ENCODE peak calls at places on chromosomes 16 and 17, in ten cellular contexts. U, L, D, M, H, S, K, O, T and F are unnamed samples.

GRCh38 chr17:63082273-63082861 is 116.3 kb downstream of the TANC2 start:
- DNase-seq in M (peak), U (peak), K (peak), D (peak), L (no peak), O (no peak), T (no peak), H (no peak), S (no peak), F (no peak)

GRCh38 chr16:67928561-67929364 is 2.9 kb downstream of the CTRL start:
- DNase-seq in U (peak), O (peak), S (peak), K (peak), M (peak), L (peak), T (peak), D (peak), H (peak), F (peak)

GRCh38 chr16:10840703-10841102 is 22.1 kb upstream of the TVP23A start:
- DNase-seq in M (no peak), L (no peak), K (no peak), H (no peak), T (no peak), U (no peak), S (no peak), D (no peak), O (no peak), F (no peak)

GRCh38 chr16:13992322-13992721 is 72.4 kb downstream of the ERCC4 start:
- DNase-seq in T (no peak), O (no peak), U (no peak), S (no peak), D (no peak), M (no peak), H (no peak), K (no peak), L (no peak), F (no peak)

GRCh38 chr17:42720996-42721583 is 23.8 kb downstream of the EZH1 start:
- DNase-seq in M (peak), O (no peak), L (peak), H (peak), U (peak), T (no peak), S (peak), K (peak), D (peak), F (no peak)

GRCh38 chr16:88783391-88784073 is 1.5 kb downstream of the PIEZO1 start:
- DNase-seq in D (peak), K (peak), T (no peak), H (no peak), U (peak), O (no peak), S (peak), M (peak), L (peak), F (no peak)

GRCh38 chr17:30222741-30223175 is 12.7 kb downstream of the SLC6A4 start:
- DNase-seq in D (no peak), O (no peak), S (no peak), L (no peak), H (no peak), K (no peak), U (no peak), M (no peak), T (no peak), F (no peak)

GRCh38 chr17:40542562-40543411 is 22.5 kb downstream of the CCR7 start:
- DNase-seq in M (peak), K (peak), O (peak), H (no peak), T (peak), D (peak), S (no peak), U (peak), L (peak), F (peak)

GRCh38 chr17:2084766-2085647 is 30.1 kb downstream of the HIC1 start:
- DNase-seq in L (peak), M (no peak), D (peak), U (peak), H (no peak), K (peak), T (peak), S (no peak), O (no peak), F (no peak)

GRCh38 chr16:69618307-69618706 is 52.5 kb downstream of the NFAT5 start:
- DNase-seq in H (no peak), K (peak), M (no peak), T (no peak), S (no peak), U (no peak), L (no peak), D (peak), O (no peak), F (no peak)

GRCh38 chr17:68792873-68793272 is 162.3 kb downstream of the ABCA8 start:
- DNase-seq in M (no peak), D (no peak), L (no peak), T (no peak), S (no peak), O (no peak), H (no peak), U (no peak), K (peak), F (no peak)

GRCh38 chr17:63760771-63761539 is 12.4 kb downstream of the CCDC47 start:
- DNase-seq in U (peak), L (no peak), K (peak), T (no peak), M (peak), O (no peak), S (no peak), H (no peak), D (peak), F (no peak)

GRCh38 chr17:79633937-79634813 is 23.3 kb upstream of the RBFOX3 start:
- DNase-seq in O (peak), S (no peak), H (no peak), K (no peak), D (no peak), M (no peak), T (peak), L (no peak), U (no peak), F (peak)

GRCh38 chr17:15213381-15214087 is 51.6 kb downstream of the PMP22 start:
- DNase-seq in S (peak), L (peak), T (no peak), D (peak), M (no peak), K (peak), H (peak), U (peak), O (peak), F (no peak)

GRCh38 chr16:71297252-71297651 is 8.1 kb upstream of the CMTR2 start:
- DNase-seq in L (no peak), U (peak), S (no peak), K (no peak), T (no peak), H (no peak), D (no peak), O (no peak), M (no peak), F (no peak)

GRCh38 chr17:41512789-41513547 is 5.7 kb downstream of the KRT15 start:
- DNase-seq in M (no peak), L (no peak), O (no peak), H (no peak), S (no peak), D (no peak), K (no peak), T (peak), U (no peak), F (no peak)

GRCh38 chr17:81420769-81421462 is 25.7 kb downstream of the BAHCC1 start:
- DNase-seq in L (no peak), T (peak), K (no peak), M (no peak), U (peak), O (no peak), H (no peak), S (no peak), D (peak), F (peak)

GRCh38 chr16:31876955-31877828 is 3.6 kb downstream of the ZNF267 start:
- DNase-seq in K (peak), S (no peak), T (no peak), D (peak), L (peak), H (no peak), U (peak), O (no peak), M (peak), F (no peak)

GRCh38 chr17:58153046-58153445 is 4.9 kb downstream of the OR4D1 start:
- DNase-seq in H (no peak), O (no peak), L (no peak), M (no peak), S (no peak), U (no peak), T (no peak), D (no peak), K (no peak), F (no peak)

GRCh38 chr17:43809121-43809520 is 23.8 kb downstream of the MPP3 start:
- DNase-seq in T (no peak), D (no peak), U (no peak), M (no peak), K (no peak), L (no peak), S (no peak), O (no peak), H (no peak), F (no peak)

GRCh38 chr16:69109486-69110270 is 4.2 kb downstream of the HAS3 start:
- DNase-seq in D (no peak), T (no peak), M (no peak), L (no peak), H (no peak), U (no peak), K (no peak), S (no peak), O (peak), F (no peak)

GRCh38 chr16:73846292-73846849 is 450.2 kb upstream of the PSMD7 start:
- DNase-seq in S (no peak), H (peak), U (no peak), D (peak), M (no peak), T (no peak), L (no peak), O (peak), K (no peak), F (no peak)

GRCh38 chr17:74176546-74177001 is 26.9 kb upstream of the RPL38 start:
- DNase-seq in O (peak), H (peak), T (peak), S (peak), L (peak), K (peak), D (peak), M (peak), U (peak), F (peak)

GRCh38 chr16:4057439-4057877 is 58.8 kb downstream of the ADCY9 start:
- DNase-seq in K (no peak), O (no peak), U (no peak), M (no peak), D (no peak), H (no peak), T (no peak), S (no peak), L (no peak), F (peak)

GRCh38 chr16:50459681-50460080 is 88.5 kb upstream of the NKD1 start:
- DNase-seq in T (no peak), H (no peak), O (no peak), D (no peak), M (no peak), L (no peak), K (no peak), S (no peak), U (no peak), F (no peak)

GRCh38 chr17:57355090-57355859 is 99.0 kb downstream of the MSI2 start:
- DNase-seq in T (no peak), H (no peak), L (no peak), S (no peak), M (no peak), U (no peak), O (peak), K (peak), D (no peak), F (no peak)

GRCh38 chr17:75417054-75417453 is 11.6 kb upstream of the GRB2 start:
- DNase-seq in K (no peak), M (no peak), S (no peak), D (no peak), T (no peak), L (no peak), U (no peak), O (no peak), H (no peak), F (no peak)

GRCh38 chr17:21028192-21028591 is 14.6 kb downstream of the USP22 start:
- DNase-seq in H (no peak), S (no peak), O (no peak), T (no peak), D (no peak), L (no peak), U (no peak), M (no peak), K (no peak), F (no peak)

GRCh38 chr17:18981642-18982424 is 22.7 kb downstream of the FAM83G start:
- DNase-seq in D (peak), K (peak), L (peak), U (peak), T (no peak), M (peak), S (no peak), O (peak), H (no peak), F (peak)

GRCh38 chr16:26981266-26981938 is 85.3 kb upstream of the C16orf82 start:
- DNase-seq in M (no peak), L (no peak), D (peak), K (peak), O (no peak), U (peak), H (no peak), T (no peak), S (no peak), F (no peak)

GRCh38 chr16:14062261-14062660 is 8.9 kb upstream of the MRTFB start:
- DNase-seq in K (no peak), M (no peak), S (no peak), O (no peak), T (no peak), L (no peak), H (no peak), D (no peak), U (no peak), F (no peak)

GRCh38 chr17:4849011-4849536 is 15.9 kb downstream of the MINK1 start:
- DNase-seq in T (peak), S (no peak), D (peak), O (peak), U (no peak), H (no peak), M (peak), K (no peak), L (peak), F (no peak)

GRCh38 chr17:47831934-47832327 is 461 bp downstream of the LRRC46 start:
- DNase-seq in K (no peak), D (peak), U (no peak), S (peak), H (no peak), M (no peak), O (no peak), L (no peak), T (no peak), F (no peak)

GRCh38 chr17:83080641-83081560 is 1.5 kb downstream of the METRNL start:
- DNase-seq in K (peak), T (no peak), D (peak), L (no peak), M (no peak), H (no peak), S (no peak), O (peak), U (peak), F (no peak)

GRCh38 chr16:30605148-30605547 is 5.0 kb downstream of the ZNF689 start:
- DNase-seq in D (no peak), O (no peak), S (peak), U (no peak), H (no peak), M (no peak), L (no peak), K (no peak), T (peak), F (no peak)

GRCh38 chr16:56682703-56683397 is 580 bp downstream of the MT1X start:
- DNase-seq in H (no peak), D (peak), O (peak), S (no peak), K (no peak), U (no peak), T (no peak), M (no peak), L (no peak), F (no peak)

GRCh38 chr16:56684926-56685590 is 2.8 kb downstream of the MT1X start:
- DNase-seq in U (no peak), T (no peak), D (no peak), L (peak), S (no peak), O (no peak), H (no peak), K (no peak), M (no peak), F (no peak)

GRCh38 chr16:56681939-56682702 is at the start of gene MT1X:
- DNase-seq in L (peak), S (peak), D (peak), T (peak), O (peak), H (peak), U (peak), M (peak), K (peak), F (peak)

GRCh38 chr16:56684256-56684925 is 2.1 kb downstream of the MT1X start:
- DNase-seq in M (no peak), D (no peak), H (no peak), U (no peak), L (peak), O (no peak), S (no peak), T (no peak), K (no peak), F (no peak)

DNA sequence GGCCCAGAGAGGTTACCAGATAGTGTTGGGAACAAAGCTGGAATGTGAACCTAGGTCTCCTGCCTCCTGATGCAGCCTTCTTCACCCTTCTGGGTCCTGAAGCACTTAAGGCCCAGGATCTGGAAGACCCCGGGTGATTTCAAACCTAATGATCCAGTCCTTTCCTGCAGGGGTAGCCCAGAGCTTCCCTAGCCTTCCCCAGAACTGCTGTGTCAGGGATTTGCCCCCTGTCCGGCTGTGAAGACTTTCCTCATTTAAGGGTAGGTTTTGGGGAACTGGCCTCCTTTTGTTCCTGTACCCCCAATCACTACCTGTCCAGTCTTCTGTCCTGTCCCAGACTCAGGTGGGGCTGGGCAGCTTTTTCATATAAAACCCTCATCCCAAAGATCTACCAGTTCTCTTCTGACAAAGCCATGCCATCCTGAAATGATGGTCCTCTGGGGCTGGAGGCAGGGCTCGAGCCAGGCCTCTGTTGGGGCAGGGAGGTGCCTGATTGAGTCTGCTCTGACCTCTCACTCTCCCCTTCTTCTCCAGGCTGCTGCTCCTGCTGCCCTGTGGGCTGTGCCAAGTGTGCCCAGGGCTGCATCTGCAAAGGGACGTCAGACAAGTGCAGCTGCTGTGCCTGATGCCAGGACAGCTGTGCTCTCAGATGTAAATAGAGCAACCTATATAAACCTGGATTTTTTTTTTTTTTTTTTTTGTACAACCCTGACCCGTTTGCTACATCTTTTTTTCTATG is 1.3 kb downstream of the MT1X start:
- DNase-seq in U (no peak), T (no peak), H (no peak), M (no peak), K (no peak), O (peak), S (no peak), D (no peak), L (no peak), F (peak)
- H3K4me3 ChIP-seq in U (no peak), T (peak), H (no peak), M (peak), K (peak), O (no peak), S (peak), D (peak), L (peak), F (peak)

GRCh38 chr17:39404542-39405378 is 3.3 kb upstream of the FBXL20 start:
- DNase-seq in O (no peak), S (no peak), H (no peak), U (peak), T (no peak), K (peak), M (peak), D (peak), L (peak), F (no peak)

GRCh38 chr17:39402279-39402889 is 958 bp upstream of the FBXL20 start:
- DNase-seq in K (peak), L (peak), T (peak), M (peak), H (peak), D (peak), S (peak), U (peak), O (peak), F (peak)

GRCh38 chr17:39401412-39402278 is at the start of gene FBXL20:
- DNase-seq in O (peak), S (peak), L (peak), T (peak), M (peak), H (peak), U (peak), K (peak), D (peak), F (peak)

GRCh38 chr17:39400547-39401411 is 647 bp downstream of the FBXL20 start:
- DNase-seq in O (no peak), S (peak), K (peak), H (no peak), T (peak), U (no peak), L (peak), M (peak), D (peak), F (no peak)

GRCh38 chr17:39402890-39403605 is 1.6 kb upstream of the FBXL20 start:
- DNase-seq in T (no peak), L (no peak), M (no peak), H (no peak), U (no peak), O (peak), K (no peak), S (no peak), D (no peak), F (peak)
- H3K4me3 ChIP-seq in T (no peak), L (no peak), M (no peak), H (no peak), U (no peak), O (peak), K (peak), S (no peak), D (peak), F (no peak)

GRCh38 chr17:44872131-44872768 is 24.6 kb downstream of the HIGD1B start:
- DNase-seq in O (no peak), M (no peak), U (no peak), H (no peak), L (peak), D (peak), K (no peak), T (no peak), S (no peak), F (no peak)

GRCh38 chr17:44871546-44871945 is 23.9 kb downstream of the HIGD1B start:
- DNase-seq in S (no peak), H (no peak), U (no peak), K (no peak), O (no peak), L (no peak), T (no peak), M (no peak), D (no peak), F (no peak)

GRCh38 chr17:44878627-44879221 is 20.5 kb downstream of the EFTUD2 start:
- DNase-seq in T (no peak), L (peak), H (no peak), K (peak), D (peak), U (peak), S (peak), M (no peak), O (peak), F (no peak)

GRCh38 chr17:44877121-44877520 is 22.1 kb downstream of the EFTUD2 start:
- DNase-seq in O (no peak), L (no peak), M (no peak), S (no peak), H (no peak), D (no peak), U (no peak), K (no peak), T (no peak), F (no peak)

GRCh38 chr17:44875761-44876160 is 23.5 kb downstream of the EFTUD2 start:
- DNase-seq in K (no peak), M (no peak), H (no peak), U (no peak), D (no peak), O (no peak), L (no peak), T (no peak), S (no peak), F (no peak)
- H3K4me3 ChIP-seq in K (no peak), M (no peak), H (no peak), U (no peak), D (no peak), O (no peak), L (no peak), T (no peak), S (no peak), F (no peak)

GRCh38 chr16:85570735-85571562 is 42.2 kb upstream of the GSE1 start:
- DNase-seq in T (no peak), M (no peak), H (no peak), D (no peak), S (peak), U (no peak), O (no peak), K (no peak), L (no peak), F (no peak)
- H3K4me3 ChIP-seq in T (no peak), M (no peak), H (no peak), D (no peak), S (peak), U (no peak), O (no peak), K (no peak), L (no peak), F (no peak)

GRCh38 chr16:9821970-9822369 is 360.3 kb downstream of the GRIN2A start:
- DNase-seq in D (no peak), S (no peak), U (no peak), O (no peak), K (no peak), T (no peak), H (no peak), M (no peak), L (no peak), F (no peak)
- H3K4me3 ChIP-seq in D (no peak), S (no peak), U (no peak), O (no peak), K (no peak), T (no peak), H (no peak), M (no peak), L (no peak), F (no peak)